ENCODE peak calls at places on chromosomes 11 and 22, in eight cellular contexts. One of them, this sample, is unnamed.
A peak's percentile ranks its signal among the peaks of the same experiment; 100 is the strongest.

GRCh38 chr11:111441443-111441842 is 62.4 kb upstream of the POU2AF1 start:
- DNase-seq in K562: no peak
- DNase-seq in IMR-90: peak; percentile 99
- DNase-seq in MM.1S: no peak
- DNase-seq in fibroblast of lung: peak; percentile 86
- DNase-seq in PC-9: no peak
- DNase-seq in OCI-LY7: no peak
- DNase-seq in mesenchymal stem cell: peak; percentile 100
- DNase-seq in this sample: no peak

GRCh38 chr11:18743365-18743764 is 17.4 kb upstream of the IGSF22 start:
- DNase-seq in OCI-LY7: no peak
- DNase-seq in IMR-90: no peak
- DNase-seq in PC-9: no peak
- DNase-seq in MM.1S: no peak
- DNase-seq in mesenchymal stem cell: no peak
- DNase-seq in K562: no peak
- DNase-seq in fibroblast of lung: no peak
- DNase-seq in this sample: no peak

GRCh38 chr11:113952588-113952987 is 22.3 kb upstream of the HTR3A start:
- DNase-seq in fibroblast of lung: no peak
- DNase-seq in PC-9: no peak
- DNase-seq in MM.1S: no peak
- DNase-seq in K562: no peak
- DNase-seq in OCI-LY7: no peak
- DNase-seq in IMR-90: no peak
- DNase-seq in mesenchymal stem cell: no peak
- DNase-seq in this sample: no peak

GRCh38 chr11:91850533-91851305 is 373.9 kb upstream of the FAT3 start:
- DNase-seq in K562: no peak
- DNase-seq in IMR-90: no peak
- DNase-seq in PC-9: no peak
- DNase-seq in OCI-LY7: no peak
- DNase-seq in MM.1S: no peak
- DNase-seq in fibroblast of lung: no peak
- DNase-seq in mesenchymal stem cell: no peak
- DNase-seq in this sample: no peak

GRCh38 chr11:85170184-85170583 is 457.0 kb downstream of the DLG2 start:
- DNase-seq in IMR-90: peak; percentile 43
- DNase-seq in fibroblast of lung: peak; percentile 73
- DNase-seq in mesenchymal stem cell: peak; percentile 8
- DNase-seq in K562: no peak
- DNase-seq in OCI-LY7: no peak
- DNase-seq in PC-9: peak; percentile 99
- DNase-seq in MM.1S: no peak
- DNase-seq in this sample: no peak

GRCh38 chr22:44622147-44622427 is 79.9 kb upstream of the PRR5 start:
- DNase-seq in K562: no peak
- DNase-seq in fibroblast of lung: no peak
- DNase-seq in IMR-90: no peak
- DNase-seq in mesenchymal stem cell: no peak
- DNase-seq in MM.1S: peak; percentile 12
- DNase-seq in OCI-LY7: peak; percentile 15
- DNase-seq in PC-9: no peak
- DNase-seq in this sample: peak; percentile 47

GRCh38 chr22:39658367-39658766 is 87.8 kb downstream of the CACNA1I start:
- DNase-seq in OCI-LY7: no peak
- DNase-seq in fibroblast of lung: no peak
- DNase-seq in IMR-90: no peak
- DNase-seq in MM.1S: no peak
- DNase-seq in K562: no peak
- DNase-seq in mesenchymal stem cell: no peak
- DNase-seq in PC-9: peak; percentile 50
- DNase-seq in this sample: no peak

GRCh38 chr11:128940156-128940555 is 2.5 kb downstream of the TP53AIP1 start:
- DNase-seq in MM.1S: peak; percentile 4
- DNase-seq in PC-9: no peak
- DNase-seq in mesenchymal stem cell: no peak
- DNase-seq in OCI-LY7: no peak
- DNase-seq in K562: no peak
- DNase-seq in IMR-90: no peak
- DNase-seq in fibroblast of lung: no peak
- DNase-seq in this sample: no peak

GRCh38 chr22:50630376-50630775 is 2.4 kb upstream of the ARSA start:
- DNase-seq in fibroblast of lung: peak; percentile 13
- DNase-seq in K562: no peak
- DNase-seq in OCI-LY7: no peak
- DNase-seq in IMR-90: no peak
- DNase-seq in PC-9: peak; percentile 34
- DNase-seq in MM.1S: no peak
- DNase-seq in mesenchymal stem cell: no peak
- DNase-seq in this sample: no peak

GRCh38 chr11:68803766-68804165 is 38.0 kb downstream of the CPT1A start:
- DNase-seq in K562: no peak
- DNase-seq in IMR-90: no peak
- DNase-seq in fibroblast of lung: no peak
- DNase-seq in PC-9: no peak
- DNase-seq in mesenchymal stem cell: no peak
- DNase-seq in MM.1S: no peak
- DNase-seq in OCI-LY7: no peak
- DNase-seq in this sample: no peak

GRCh38 chr11:119933584-119933983 is 204.3 kb downstream of the TRIM29 start:
- DNase-seq in K562: no peak
- DNase-seq in MM.1S: no peak
- DNase-seq in mesenchymal stem cell: no peak
- DNase-seq in OCI-LY7: no peak
- DNase-seq in PC-9: no peak
- DNase-seq in IMR-90: no peak
- DNase-seq in fibroblast of lung: no peak
- DNase-seq in this sample: no peak

GRCh38 chr11:74535371-74536118 is 42.0 kb upstream of the LIPT2 start:
- DNase-seq in mesenchymal stem cell: no peak
- DNase-seq in OCI-LY7: no peak
- DNase-seq in PC-9: peak; percentile 62
- DNase-seq in IMR-90: no peak
- DNase-seq in K562: no peak
- DNase-seq in MM.1S: no peak
- DNase-seq in fibroblast of lung: no peak
- DNase-seq in this sample: no peak

GRCh38 chr11:74534216-74534615 is 40.7 kb upstream of the LIPT2 start:
- DNase-seq in PC-9: no peak
- DNase-seq in K562: no peak
- DNase-seq in MM.1S: no peak
- DNase-seq in mesenchymal stem cell: no peak
- DNase-seq in IMR-90: no peak
- DNase-seq in OCI-LY7: no peak
- DNase-seq in fibroblast of lung: no peak
- DNase-seq in this sample: no peak

GRCh38 chr11:74533421-74533820 is 39.9 kb upstream of the LIPT2 start:
- DNase-seq in mesenchymal stem cell: no peak
- DNase-seq in MM.1S: no peak
- DNase-seq in fibroblast of lung: no peak
- DNase-seq in K562: no peak
- DNase-seq in IMR-90: no peak
- DNase-seq in PC-9: no peak
- DNase-seq in OCI-LY7: no peak
- DNase-seq in this sample: no peak

DNA sequence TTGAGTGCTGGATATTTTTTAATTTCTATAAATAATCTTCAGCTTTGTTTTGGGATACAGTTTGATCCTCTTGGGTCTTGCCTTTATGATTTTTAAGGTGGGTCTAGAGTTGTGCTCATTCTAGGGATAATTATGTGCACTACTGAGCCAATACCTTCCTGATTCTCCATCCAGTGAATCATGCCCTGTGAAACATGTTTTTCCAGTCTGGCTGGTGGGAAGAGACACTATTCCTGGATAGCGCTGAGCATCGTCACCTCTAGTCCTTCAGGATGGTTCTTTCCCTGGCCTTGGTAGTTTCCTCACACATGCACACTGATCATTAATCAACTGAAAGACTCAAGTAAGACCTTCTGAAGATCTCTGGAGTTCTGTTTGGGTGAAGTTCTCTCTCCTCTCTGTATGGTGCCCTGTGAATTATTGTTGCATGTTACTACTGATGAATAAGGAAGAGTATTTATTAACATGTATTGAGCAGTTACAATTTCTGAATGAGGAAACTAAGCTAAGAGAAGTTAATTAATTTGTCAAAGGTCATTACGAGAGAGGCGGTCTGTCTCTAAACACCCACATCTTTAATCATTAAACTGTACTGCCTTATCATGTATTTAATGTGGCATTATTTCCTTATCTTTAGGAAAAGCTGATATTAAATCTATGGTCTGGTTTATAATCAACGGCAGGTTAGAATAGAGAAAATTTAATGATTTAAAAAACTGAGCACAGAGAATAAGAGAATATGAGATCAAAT is 39.1 kb upstream of the LIPT2 start:
- DNase-seq in IMR-90: no peak
- DNase-seq in OCI-LY7: no peak
- DNase-seq in mesenchymal stem cell: no peak
- DNase-seq in fibroblast of lung: no peak
- DNase-seq in MM.1S: no peak
- DNase-seq in K562: no peak
- DNase-seq in PC-9: peak; percentile 95
- DNase-seq in this sample: no peak
- H2AFZ ChIP-seq in IMR-90: no peak overlapping the region
- H2AFZ ChIP-seq in OCI-LY7: no peak overlapping the region
- H2AFZ ChIP-seq in mesenchymal stem cell: no peak overlapping the region
- H2AFZ ChIP-seq in fibroblast of lung: no peak overlapping the region
- H2AFZ ChIP-seq in MM.1S: no peak overlapping the region
- H2AFZ ChIP-seq in K562: no peak overlapping the region
- H2AFZ ChIP-seq in PC-9: no peak overlapping the region
- H2AFZ ChIP-seq in this sample: no peak overlapping the region

GRCh38 chr11:773425-773824 is 3.9 kb downstream of the GATD1 start:
- DNase-seq in K562: no peak
- DNase-seq in mesenchymal stem cell: no peak
- DNase-seq in MM.1S: peak; percentile 5
- DNase-seq in fibroblast of lung: no peak
- DNase-seq in IMR-90: no peak
- DNase-seq in OCI-LY7: no peak
- DNase-seq in PC-9: no peak
- DNase-seq in this sample: no peak
- H3K4me1 ChIP-seq in K562: peaks cover 15% of the 10 kb centered on the region
- H3K4me1 ChIP-seq in mesenchymal stem cell: peaks cover 42% of the 10 kb centered on the region
- H3K4me1 ChIP-seq in MM.1S: peaks cover 3% of the 10 kb centered on the region
- H3K4me1 ChIP-seq in fibroblast of lung: no peaks in the 10 kb centered on the region
- H3K4me1 ChIP-seq in IMR-90: peaks cover 13% of the 10 kb centered on the region
- H3K4me1 ChIP-seq in OCI-LY7: peaks cover 16% of the 10 kb centered on the region
- H3K4me1 ChIP-seq in PC-9: peaks cover 13% of the 10 kb centered on the region
- H3K4me1 ChIP-seq in this sample: peaks cover 16% of the 10 kb centered on the region

DNA sequence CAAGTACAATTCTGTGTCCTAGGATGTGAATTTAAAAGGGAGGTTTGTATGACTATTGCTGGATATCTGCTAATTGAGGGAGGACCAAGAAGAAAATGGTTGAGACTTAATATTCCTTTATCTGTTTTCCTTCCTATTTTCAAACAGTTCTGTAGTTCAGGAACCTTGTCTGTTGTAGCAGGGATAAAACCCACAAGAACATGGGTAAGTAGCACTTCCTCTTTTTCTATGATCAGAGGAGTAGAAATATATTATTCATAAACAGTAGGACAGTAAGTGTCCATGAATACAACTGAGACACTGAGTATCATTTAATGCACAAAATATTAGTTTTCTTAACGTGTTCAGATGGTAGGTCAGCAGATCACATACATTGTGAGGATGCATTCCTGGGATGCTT is 7.7 kb downstream of the MS4A3 start:
- DNase-seq in PC-9: no peak
- DNase-seq in K562: no peak
- DNase-seq in mesenchymal stem cell: no peak
- DNase-seq in fibroblast of lung: no peak
- DNase-seq in IMR-90: no peak
- DNase-seq in MM.1S: no peak
- DNase-seq in OCI-LY7: peak; percentile 3
- DNase-seq in this sample: no peak
- H2AFZ ChIP-seq in PC-9: no peak overlapping the region
- H2AFZ ChIP-seq in K562: peak overlapping the region; percentile 72
- H2AFZ ChIP-seq in mesenchymal stem cell: no peak overlapping the region
- H2AFZ ChIP-seq in fibroblast of lung: no peak overlapping the region
- H2AFZ ChIP-seq in IMR-90: no peak overlapping the region
- H2AFZ ChIP-seq in MM.1S: no peak overlapping the region
- H2AFZ ChIP-seq in OCI-LY7: no peak overlapping the region
- H2AFZ ChIP-seq in this sample: no peak overlapping the region

GRCh38 chr11:65856689-65857499 is 1.1 kb downstream of the CFL1 start:
- DNase-seq in OCI-LY7: peak; percentile 80
- DNase-seq in K562: peak; percentile 61
- DNase-seq in fibroblast of lung: peak; percentile 56
- DNase-seq in PC-9: peak; percentile 64
- DNase-seq in MM.1S: peak; percentile 63
- DNase-seq in mesenchymal stem cell: peak; percentile 69
- DNase-seq in IMR-90: peak; percentile 52
- DNase-seq in this sample: peak; percentile 91

GRCh38 chr11:65858354-65859133 is 564 bp upstream of the CFL1 start:
- DNase-seq in K562: no peak
- DNase-seq in PC-9: no peak
- DNase-seq in mesenchymal stem cell: no peak
- DNase-seq in MM.1S: no peak
- DNase-seq in IMR-90: no peak
- DNase-seq in OCI-LY7: peak; percentile 30
- DNase-seq in fibroblast of lung: no peak
- DNase-seq in this sample: no peak

GRCh38 chr11:65859134-65859811 is 960 bp upstream of the MUS81 start:
- DNase-seq in fibroblast of lung: peak; percentile 99
- DNase-seq in IMR-90: peak; percentile 98
- DNase-seq in OCI-LY7: peak; percentile 99
- DNase-seq in PC-9: peak; percentile 96
- DNase-seq in mesenchymal stem cell: peak; percentile 98
- DNase-seq in MM.1S: peak; percentile 99
- DNase-seq in K562: peak; percentile 83
- DNase-seq in this sample: peak; percentile 100

GRCh38 chr11:65855927-65856363 is 2.0 kb downstream of the CFL1 start:
- DNase-seq in mesenchymal stem cell: no peak
- DNase-seq in fibroblast of lung: no peak
- DNase-seq in K562: no peak
- DNase-seq in PC-9: peak; percentile 31
- DNase-seq in MM.1S: no peak
- DNase-seq in IMR-90: no peak
- DNase-seq in OCI-LY7: no peak
- DNase-seq in this sample: peak; percentile 35

DNA sequence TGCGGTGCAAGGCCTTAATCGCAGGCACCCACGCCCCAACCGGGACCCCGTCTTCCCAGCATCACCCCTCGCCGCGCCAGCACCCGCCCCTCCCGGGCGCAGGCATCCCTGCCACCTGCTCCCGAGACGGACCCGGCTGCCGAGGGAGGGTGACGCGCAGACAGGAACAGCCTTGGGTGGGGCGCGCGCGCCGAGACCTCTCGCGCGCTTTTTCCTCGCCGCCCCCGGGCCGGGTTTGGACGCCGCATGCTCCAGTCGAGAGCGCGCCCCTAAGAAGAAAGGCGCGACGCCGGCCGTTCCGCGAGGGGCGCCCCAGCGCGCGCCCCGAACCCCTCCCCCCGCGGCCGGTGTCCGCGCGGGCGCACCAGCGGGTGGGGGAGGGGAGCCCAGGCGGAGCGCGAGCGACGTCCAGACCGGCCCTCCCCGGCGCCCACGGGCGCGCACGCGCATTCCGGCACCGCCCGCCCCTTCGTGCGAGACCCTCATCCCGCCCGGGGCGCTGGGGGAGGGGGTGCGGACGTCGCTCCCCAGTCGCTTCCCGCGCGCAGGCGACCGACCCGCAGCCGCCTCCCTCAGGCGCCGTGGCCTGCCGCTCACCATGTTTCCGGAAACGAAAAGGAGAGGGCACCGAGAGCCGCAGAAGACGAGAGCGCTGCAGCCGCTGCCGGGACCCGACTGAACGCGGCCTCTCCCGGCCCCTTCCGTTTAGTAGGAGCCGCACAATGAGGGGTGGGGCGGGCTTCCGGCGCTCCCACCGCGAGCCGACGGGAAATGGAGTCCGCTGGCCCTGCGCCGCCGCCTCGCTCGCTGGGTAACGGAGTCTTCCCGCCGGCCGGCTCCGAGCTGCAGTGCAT is at the start of gene CFL1:
- DNase-seq in PC-9: peak; percentile 92
- DNase-seq in OCI-LY7: peak; percentile 98
- DNase-seq in IMR-90: peak; percentile 97
- DNase-seq in MM.1S: peak; percentile 97
- DNase-seq in mesenchymal stem cell: peak; percentile 98
- DNase-seq in fibroblast of lung: peak; percentile 97
- DNase-seq in K562: peak; percentile 85
- DNase-seq in this sample: peak; percentile 99
- H3K4me1 ChIP-seq in PC-9: peaks cover 21% of the 10 kb centered on the region
- H3K4me1 ChIP-seq in OCI-LY7: peaks cover 31% of the 10 kb centered on the region
- H3K4me1 ChIP-seq in IMR-90: peaks cover 11% of the 10 kb centered on the region
- H3K4me1 ChIP-seq in MM.1S: peaks cover 16% of the 10 kb centered on the region
- H3K4me1 ChIP-seq in mesenchymal stem cell: peaks cover 39% of the 10 kb centered on the region
- H3K4me1 ChIP-seq in fibroblast of lung: peaks cover 32% of the 10 kb centered on the region
- H3K4me1 ChIP-seq in K562: peaks cover 14% of the 10 kb centered on the region
- H3K4me1 ChIP-seq in this sample: peaks cover 34% of the 10 kb centered on the region

This sample was measured in Karpas-422.